ENCODE peak calls at places on chromosome 20, in nine cellular contexts. N is cardiac fibroblast, K is OCI-LY7, I is stomach, W is RWPE1, E is HCT116, D is PC-9, X is WTC11, S is Panc1. V is an unnamed sample.

GRCh38 chr20:41121399-41121798 is 15.9 kb upstream of the PLCG1 start:
- DNase-seq in I (no peak), W (no peak), X (no peak), K (no peak), S (no peak), E (no peak), N (no peak), D (no peak), V (no peak)

GRCh38 chr20:1782181-1782580 is 113.0 kb upstream of the SIRPA start:
- DNase-seq in S (no peak), N (no peak), X (no peak), K (no peak), E (no peak), I (no peak), D (no peak), W (no peak), V (no peak)

GRCh38 chr20:46814366-46815232 is 80.0 kb upstream of the EYA2 start:
- DNase-seq in I (peak), W (peak), K (no peak), S (peak), N (peak), E (peak), D (peak), X (peak), V (peak)

GRCh38 chr20:54254596-54254995 is 46.7 kb downstream of the PFDN4 start:
- DNase-seq in I (no peak), E (no peak), S (no peak), K (no peak), D (no peak), X (no peak), W (peak), N (peak), V (no peak)

GRCh38 chr20:52454660-52455059 is 263.1 kb upstream of the ZFP64 start:
- DNase-seq in X (no peak), W (no peak), K (no peak), S (no peak), I (no peak), E (no peak), N (peak), D (no peak), V (no peak)

GRCh38 chr20:38473353-38473795 is 731 bp downstream of the RALGAPB start:
- DNase-seq in X (no peak), I (peak), W (no peak), S (no peak), D (no peak), E (no peak), N (peak), K (peak), V (no peak)

GRCh38 chr20:5191829-5192569 is 65.2 kb downstream of the CDS2 start:
- DNase-seq in I (peak), D (peak), W (peak), X (peak), N (peak), S (peak), K (peak), E (peak), V (peak)

GRCh38 chr20:3716195-3716834 is 3.9 kb upstream of the SIGLEC1 start:
- DNase-seq in E (peak), D (peak), N (peak), W (peak), K (peak), S (no peak), I (no peak), X (peak), V (peak)

GRCh38 chr20:32959351-32960221 is 44.6 kb downstream of the SUN5 start:
- DNase-seq in X (no peak), I (no peak), S (no peak), D (no peak), E (no peak), K (no peak), N (no peak), W (no peak), V (no peak)

GRCh38 chr20:4601630-4602296 is 119.9 kb upstream of the PRND start:
- DNase-seq in D (peak), W (peak), S (no peak), K (no peak), N (peak), X (no peak), E (peak), I (no peak), V (peak)

GRCh38 chr20:52035977-52036376 is 155.6 kb downstream of the ZFP64 start:
- DNase-seq in N (no peak), E (no peak), S (no peak), X (no peak), D (peak), K (no peak), I (peak), W (no peak), V (peak)

GRCh38 chr20:58691405-58691772 is 1.2 kb upstream of the NPEPL1 start:
- DNase-seq in K (no peak), S (no peak), W (no peak), D (no peak), N (no peak), X (no peak), E (no peak), I (peak), V (no peak)

GRCh38 chr20:19710336-19710721 is 47.7 kb upstream of the RIN2 start:
- DNase-seq in D (no peak), N (peak), S (no peak), E (no peak), K (no peak), W (no peak), X (no peak), I (no peak), V (no peak)

GRCh38 chr20:52150440-52151258 is 40.9 kb downstream of the ZFP64 start:
- DNase-seq in W (peak), S (peak), X (no peak), I (no peak), E (peak), D (peak), N (peak), K (peak), V (peak)

GRCh38 chr20:14282140-14282539 is 55.3 kb downstream of the FLRT3 start:
- DNase-seq in E (no peak), W (no peak), D (no peak), I (no peak), X (no peak), K (no peak), S (no peak), N (no peak), V (no peak)

DNA sequence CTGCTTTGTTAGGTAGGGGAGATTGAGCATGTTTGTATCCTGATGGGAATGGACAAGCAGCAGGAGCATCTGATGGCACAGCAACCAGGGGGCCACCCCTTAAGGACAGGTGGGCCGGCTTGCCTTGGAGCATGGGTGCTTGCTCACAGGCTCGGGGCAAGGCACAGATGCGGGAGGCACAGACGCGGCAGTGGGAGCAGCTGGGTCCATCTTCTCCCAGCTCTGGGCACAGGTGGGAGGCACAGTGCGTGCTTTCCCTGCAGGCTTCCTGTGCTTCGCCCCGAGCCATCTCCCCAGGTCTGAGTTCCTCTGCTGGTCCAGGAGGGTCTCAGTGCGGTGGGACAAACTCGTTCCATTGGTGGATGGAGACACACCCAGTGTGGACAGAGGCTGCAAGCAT is 73.6 kb upstream of the BHLHE23 start:
- DNase-seq in X (peak), K (no peak), E (no peak), D (no peak), N (no peak), S (no peak), W (no peak), I (no peak), V (no peak)
- TF ChIP-seq CTCF in X (no peak), K (no peak), E (no peak), D (no peak), N (no peak), S (no peak), W (no peak), I (no peak), V (no peak)

GRCh38 chr20:37456948-37457347 is 64.1 kb upstream of the NNAT start:
- DNase-seq in D (no peak), S (no peak), I (no peak), N (no peak), W (no peak), E (no peak), K (no peak), X (no peak), V (no peak)

GRCh38 chr20:37454636-37455035 is 66.4 kb upstream of the NNAT start:
- DNase-seq in I (no peak), W (no peak), E (no peak), S (no peak), N (no peak), K (no peak), D (no peak), X (no peak), V (no peak)

GRCh38 chr20:37455659-37456058 is 65.4 kb upstream of the NNAT start:
- DNase-seq in K (no peak), N (no peak), E (no peak), S (no peak), D (no peak), W (no peak), I (no peak), X (no peak), V (no peak)

GRCh38 chr20:37458761-37459160 is 62.3 kb upstream of the NNAT start:
- DNase-seq in K (no peak), X (no peak), N (no peak), D (no peak), W (no peak), E (no peak), S (no peak), I (no peak), V (no peak)

DNA sequence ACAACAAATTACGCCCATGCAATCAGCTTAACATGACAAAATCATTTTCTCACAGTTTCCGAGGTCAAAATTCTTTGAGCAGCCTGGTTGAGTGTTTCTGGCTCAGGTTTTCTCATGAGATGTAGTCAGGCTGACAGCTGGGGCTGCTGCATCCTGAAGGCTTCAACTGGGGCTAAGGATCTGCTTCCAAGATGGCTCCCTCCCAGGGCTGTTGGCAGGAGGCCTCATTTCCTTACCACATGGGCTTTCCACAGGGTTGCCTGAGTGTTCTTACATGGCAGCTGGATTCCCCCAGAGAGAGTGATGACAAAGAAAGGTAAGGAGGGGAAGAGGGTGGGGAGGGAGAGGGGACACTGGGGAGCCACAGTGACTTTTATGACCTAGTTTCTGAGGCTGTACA is 63.1 kb upstream of the NNAT start:
- DNase-seq in X (no peak), W (no peak), I (no peak), D (no peak), N (peak), E (no peak), K (no peak), S (no peak), V (no peak)
- TF ChIP-seq CTCF in X (no peak), W (no peak), I (no peak), D (no peak), N (no peak), E (no peak), K (no peak), S (no peak), V (no peak)

DNA sequence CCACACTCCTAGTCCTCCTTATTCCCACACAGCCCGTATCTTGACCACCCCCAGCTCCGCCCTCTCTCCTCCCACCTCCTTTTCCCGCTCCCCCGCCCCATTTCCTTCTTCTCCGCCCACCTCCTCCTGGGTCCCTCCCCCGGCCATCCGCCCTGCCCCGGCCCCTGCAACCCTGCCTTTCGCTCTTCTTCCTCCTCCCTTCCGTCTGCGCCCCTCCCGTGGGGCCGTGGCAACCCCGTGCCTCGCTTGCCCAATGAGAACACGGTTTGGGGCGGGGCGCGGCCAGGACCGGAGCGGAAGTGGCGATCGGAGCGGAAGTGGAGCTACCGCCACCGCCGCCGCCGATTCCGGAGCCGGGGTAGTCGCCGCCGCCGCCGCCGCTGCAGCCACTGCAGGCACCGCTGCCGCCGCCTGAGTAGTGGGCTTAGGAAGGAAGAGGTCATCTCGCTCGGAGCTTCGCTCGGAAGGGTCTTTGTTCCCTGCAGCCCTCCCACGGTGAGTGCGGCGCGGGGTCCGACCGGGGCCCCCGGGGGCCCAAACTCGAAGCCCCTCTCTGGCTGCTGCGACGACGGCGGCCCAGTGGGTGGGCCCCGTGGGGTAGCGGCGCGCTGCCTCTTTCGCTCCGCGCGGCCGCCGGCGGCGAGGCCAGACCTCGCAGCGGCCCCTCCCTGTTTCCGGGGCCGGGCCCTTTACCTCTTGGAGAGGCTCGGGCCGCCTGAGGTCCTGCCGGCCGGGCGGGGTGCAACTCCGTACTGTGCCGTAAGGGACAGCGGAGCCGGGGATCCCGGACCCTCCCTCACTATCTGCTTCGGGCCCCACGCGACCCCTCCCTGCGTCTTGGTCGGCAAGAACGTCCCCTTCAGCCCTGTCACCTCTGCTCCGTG is at the start of gene YWHAB:
- DNase-seq in W (peak), N (peak), I (peak), D (peak), E (peak), K (peak), X (peak), S (peak), V (peak)
- TF ChIP-seq CTCF in W (peak), N (peak), I (peak), D (peak), E (no peak), K (peak), X (no peak), S (no peak), V (no peak)

GRCh38 chr20:31676534-31677030 is 38.9 kb downstream of the COX4I2 start:
- DNase-seq in K (no peak), N (no peak), E (no peak), X (no peak), S (no peak), I (no peak), D (no peak), W (no peak), V (no peak)
- TF ChIP-seq CTCF in K (no peak), N (no peak), E (no peak), X (no peak), S (no peak), I (no peak), D (no peak), W (no peak), V (no peak)

V was measured in Calu3.